ENCODE peak calls at places on chromosome 15, in nine cellular contexts. I is activated CD4-positive, alpha-beta T cell treated with anti-CD3 and anti-CD28 coated beads, Interleukin-2, amount 10 ng/mL, durations not matched to agents 7 days and 5 days; C is mesendoderm; U is activated effector memory CD4-positive, alpha-beta T cell treated with anti-CD3 and anti-CD28 coated beads, Interleukin-2, amount 50 U/mL, for 16 hours; P is HFF-Myc; J is endothelial cell; T is amniotic epithelial cell; K is dorsolateral prefrontal cortex; F is A549. R is an unnamed sample.

GRCh38 chr15:95291878-95292472 is 1038.5 kb upstream of the NR2F2 start:
- DNase-seq in K (no peak), I (peak), P (no peak), C (peak), F (peak), T (peak), J (no peak), U (no peak), R (peak)

GRCh38 chr15:51333571-51333970 is 4.8 kb downstream of the CYP19A1 start:
- DNase-seq in F (no peak), T (no peak), I (no peak), J (no peak), C (no peak), U (no peak), P (no peak), K (no peak), R (no peak)

GRCh38 chr15:40891810-40892448 is 2.3 kb upstream of the VPS18 start:
- DNase-seq in T (peak), K (no peak), P (no peak), F (no peak), C (peak), U (peak), J (peak), I (peak), R (peak)

GRCh38 chr15:74251187-74251811 is 15.2 kb downstream of the CCDC33 start:
- DNase-seq in T (no peak), P (no peak), F (no peak), I (no peak), K (peak), U (no peak), C (no peak), J (no peak), R (no peak)

GRCh38 chr15:63597033-63597790 is at the start of gene FBXL22:
- DNase-seq in T (no peak), F (no peak), I (no peak), U (no peak), J (no peak), C (no peak), P (peak), K (no peak), R (peak)

GRCh38 chr15:40789119-40789518 is 17.8 kb upstream of the ZFYVE19 start:
- DNase-seq in T (no peak), J (no peak), C (no peak), I (no peak), U (no peak), P (no peak), K (no peak), F (no peak), R (no peak)

GRCh38 chr15:83449928-83450501 is 2.9 kb downstream of the SH3GL3 start:
- DNase-seq in K (no peak), F (no peak), C (no peak), J (no peak), P (no peak), I (no peak), U (no peak), T (peak), R (peak)

GRCh38 chr15:87578776-87579175 is 677.8 kb downstream of the NTRK3 start:
- DNase-seq in C (no peak), T (no peak), K (no peak), P (no peak), J (no peak), I (no peak), U (no peak), F (no peak), R (no peak)

GRCh38 chr15:90037961-90038633 is 37.0 kb downstream of the ZNF710 start:
- DNase-seq in K (no peak), I (peak), T (peak), F (no peak), C (no peak), P (no peak), J (no peak), U (peak), R (peak)

GRCh38 chr15:31607656-31608055 is 281.0 kb downstream of the KLF13 start:
- DNase-seq in F (no peak), P (no peak), T (peak), J (no peak), C (no peak), U (no peak), I (no peak), K (no peak), R (no peak)

GRCh38 chr15:78129098-78130011 is 1.9 kb downstream of the CIB2 start:
- DNase-seq in I (no peak), J (no peak), F (no peak), P (no peak), C (no peak), T (no peak), U (no peak), K (no peak), R (peak)

GRCh38 chr15:62532367-62532766 is 367.3 kb upstream of the C2CD4B start:
- DNase-seq in P (no peak), J (no peak), C (no peak), I (no peak), U (no peak), F (no peak), T (no peak), K (no peak), R (no peak)

GRCh38 chr15:41698779-41699178 is 38.6 kb downstream of the MGA start:
- DNase-seq in C (no peak), I (no peak), J (no peak), P (peak), F (no peak), U (no peak), K (no peak), T (peak), R (peak)

GRCh38 chr15:28904541-28905303 is 18.9 kb downstream of the APBA2 start:
- DNase-seq in C (no peak), F (no peak), K (peak), I (no peak), J (no peak), P (no peak), U (peak), T (no peak), R (no peak)

GRCh38 chr15:88636039-88636438 is 2.8 kb upstream of the ISG20 start:
- DNase-seq in P (no peak), U (peak), I (peak), C (peak), F (no peak), T (no peak), K (no peak), J (no peak), R (no peak)

GRCh38 chr15:64949383-64950141 is 37.9 kb downstream of the ANKDD1A start:
- DNase-seq in J (no peak), T (no peak), P (no peak), U (no peak), K (no peak), C (peak), I (no peak), F (no peak), R (no peak)

GRCh38 chr15:57223887-57224286 is 152.4 kb upstream of the CGNL1 start:
- DNase-seq in J (no peak), K (no peak), C (no peak), I (no peak), U (no peak), T (no peak), P (no peak), F (no peak), R (no peak)

GRCh38 chr15:71149645-71150557 is 34.6 kb downstream of the THSD4 start:
- DNase-seq in T (no peak), J (no peak), I (no peak), U (no peak), K (no peak), P (no peak), F (no peak), C (no peak), R (no peak)

GRCh38 chr15:57510647-57511046 is 81.1 kb upstream of the MYZAP start:
- DNase-seq in J (peak), K (no peak), I (no peak), C (no peak), F (no peak), P (no peak), U (no peak), T (peak), R (no peak)

GRCh38 chr15:74307827-74308642 is 59.4 kb downstream of the CYP11A1 start:
- DNase-seq in F (peak), C (peak), K (peak), U (no peak), J (peak), I (peak), T (peak), P (no peak), R (peak)